ENCODE peak calls at places on chromosome 16, in four cellular contexts. One of them, this sample, is unnamed.
A peak's percentile ranks its signal among the peaks of the same experiment; 100 is the strongest.

GRCh38 chr16:16096161-16096857 is 127.0 kb downstream of the ABCC6 start:
- ATAC-seq in gastrocnemius medialis: no peak
- ATAC-seq in right lobe of liver: no peak
- ATAC-seq in upper lobe of left lung: peak; percentile 79
- ATAC-seq in this sample: peak; percentile 84

GRCh38 chr16:22001591-22001990 is 675 bp upstream of the PDZD9 start:
- ATAC-seq in gastrocnemius medialis: no peak
- ATAC-seq in right lobe of liver: no peak
- ATAC-seq in upper lobe of left lung: peak; percentile 66
- ATAC-seq in this sample: peak; percentile 15

GRCh38 chr16:12470311-12471229 is 333.1 kb downstream of the CPPED1 start:
- ATAC-seq in gastrocnemius medialis: no peak
- ATAC-seq in right lobe of liver: no peak
- ATAC-seq in upper lobe of left lung: no peak
- ATAC-seq in this sample: no peak

GRCh38 chr16:22092143-22092933 is at the start of gene VWA3A:
- ATAC-seq in gastrocnemius medialis: no peak
- ATAC-seq in right lobe of liver: no peak
- ATAC-seq in upper lobe of left lung: no peak
- ATAC-seq in this sample: no peak

GRCh38 chr16:31696968-31697743 is 169.5 kb downstream of the AHSP start:
- ATAC-seq in gastrocnemius medialis: no peak
- ATAC-seq in right lobe of liver: peak; percentile 71
- ATAC-seq in upper lobe of left lung: no peak
- ATAC-seq in this sample: no peak

GRCh38 chr16:30768583-30769181 is 6.6 kb downstream of the RNF40 start:
- ATAC-seq in gastrocnemius medialis: no peak
- ATAC-seq in right lobe of liver: no peak
- ATAC-seq in upper lobe of left lung: no peak
- ATAC-seq in this sample: no peak

GRCh38 chr16:83734136-83734535 is 73.6 kb upstream of the HSBP1 start:
- ATAC-seq in gastrocnemius medialis: no peak
- ATAC-seq in right lobe of liver: no peak
- ATAC-seq in upper lobe of left lung: no peak
- ATAC-seq in this sample: no peak

GRCh38 chr16:56732832-56733231 is 2.9 kb downstream of the NUP93 start:
- ATAC-seq in gastrocnemius medialis: no peak
- ATAC-seq in right lobe of liver: no peak
- ATAC-seq in upper lobe of left lung: no peak
- ATAC-seq in this sample: no peak

GRCh38 chr16:15033309-15033707 is 22.6 kb downstream of the NTAN1 start:
- ATAC-seq in gastrocnemius medialis: no peak
- ATAC-seq in right lobe of liver: peak; percentile 85
- ATAC-seq in upper lobe of left lung: no peak
- ATAC-seq in this sample: no peak

GRCh38 chr16:54121084-54121483 is 165.5 kb downstream of the IRX3 start:
- ATAC-seq in gastrocnemius medialis: no peak
- ATAC-seq in right lobe of liver: no peak
- ATAC-seq in upper lobe of left lung: no peak
- ATAC-seq in this sample: no peak

GRCh38 chr16:14251419-14251818 is 180.3 kb downstream of the MRTFB start:
- ATAC-seq in gastrocnemius medialis: no peak
- ATAC-seq in right lobe of liver: no peak
- ATAC-seq in upper lobe of left lung: no peak
- ATAC-seq in this sample: no peak

GRCh38 chr16:14529010-14529669 is 100.9 kb downstream of the PARN start:
- ATAC-seq in gastrocnemius medialis: peak; percentile 91
- ATAC-seq in right lobe of liver: peak; percentile 88
- ATAC-seq in upper lobe of left lung: peak; percentile 88
- ATAC-seq in this sample: peak; percentile 81

GRCh38 chr16:11556214-11556819 is 30.4 kb downstream of the LITAF start:
- ATAC-seq in gastrocnemius medialis: no peak
- ATAC-seq in right lobe of liver: no peak
- ATAC-seq in upper lobe of left lung: no peak
- ATAC-seq in this sample: no peak

GRCh38 chr16:53282975-53283946 is 151.0 kb upstream of the RBL2 start:
- ATAC-seq in gastrocnemius medialis: no peak
- ATAC-seq in right lobe of liver: peak; percentile 76
- ATAC-seq in upper lobe of left lung: peak; percentile 32
- ATAC-seq in this sample: no peak

GRCh38 chr16:56649820-56650219 is 1.9 kb upstream of the MT1B start:
- ATAC-seq in gastrocnemius medialis: no peak
- ATAC-seq in right lobe of liver: no peak
- ATAC-seq in upper lobe of left lung: no peak
- ATAC-seq in this sample: no peak

GRCh38 chr16:68901910-68902309 is 58.6 kb downstream of the TANGO6 start:
- ATAC-seq in gastrocnemius medialis: no peak
- ATAC-seq in right lobe of liver: no peak
- ATAC-seq in upper lobe of left lung: no peak
- ATAC-seq in this sample: peak; percentile 57

GRCh38 chr16:25038239-25038954 is 23.2 kb upstream of the ARHGAP17 start:
- ATAC-seq in gastrocnemius medialis: no peak
- ATAC-seq in right lobe of liver: no peak
- ATAC-seq in upper lobe of left lung: no peak
- ATAC-seq in this sample: no peak

GRCh38 chr16:77194295-77195231 is 3.6 kb downstream of the MON1B start:
- ATAC-seq in gastrocnemius medialis: no peak
- ATAC-seq in right lobe of liver: no peak
- ATAC-seq in upper lobe of left lung: no peak
- ATAC-seq in this sample: no peak

GRCh38 chr16:48613061-48613957 is 3.3 kb upstream of the N4BP1 start:
- ATAC-seq in gastrocnemius medialis: no peak
- ATAC-seq in right lobe of liver: no peak
- ATAC-seq in upper lobe of left lung: no peak
- ATAC-seq in this sample: no peak

GRCh38 chr16:48608871-48609452 is 1.0 kb downstream of the N4BP1 start:
- ATAC-seq in gastrocnemius medialis: no peak
- ATAC-seq in right lobe of liver: no peak
- ATAC-seq in upper lobe of left lung: peak; percentile 26
- ATAC-seq in this sample: no peak

GRCh38 chr16:48612621-48613020 is 2.6 kb upstream of the N4BP1 start:
- ATAC-seq in gastrocnemius medialis: no peak
- ATAC-seq in right lobe of liver: no peak
- ATAC-seq in upper lobe of left lung: no peak
- ATAC-seq in this sample: no peak

GRCh38 chr16:48609453-48610023 is 442 bp downstream of the N4BP1 start:
- ATAC-seq in gastrocnemius medialis: peak; percentile 64
- ATAC-seq in right lobe of liver: peak; percentile 62
- ATAC-seq in upper lobe of left lung: peak; percentile 80
- ATAC-seq in this sample: peak; percentile 84

GRCh38 chr16:48611329-48612137 is 1.6 kb upstream of the N4BP1 start:
- ATAC-seq in gastrocnemius medialis: no peak
- ATAC-seq in right lobe of liver: peak; percentile 34
- ATAC-seq in upper lobe of left lung: no peak
- ATAC-seq in this sample: no peak
- H3K4me3 ChIP-seq in gastrocnemius medialis: no peak overlapping the region
- H3K4me3 ChIP-seq in right lobe of liver: no peak overlapping the region
- H3K4me3 ChIP-seq in upper lobe of left lung: no peak overlapping the region
- H3K4me3 ChIP-seq in this sample: no peak overlapping the region

DNA sequence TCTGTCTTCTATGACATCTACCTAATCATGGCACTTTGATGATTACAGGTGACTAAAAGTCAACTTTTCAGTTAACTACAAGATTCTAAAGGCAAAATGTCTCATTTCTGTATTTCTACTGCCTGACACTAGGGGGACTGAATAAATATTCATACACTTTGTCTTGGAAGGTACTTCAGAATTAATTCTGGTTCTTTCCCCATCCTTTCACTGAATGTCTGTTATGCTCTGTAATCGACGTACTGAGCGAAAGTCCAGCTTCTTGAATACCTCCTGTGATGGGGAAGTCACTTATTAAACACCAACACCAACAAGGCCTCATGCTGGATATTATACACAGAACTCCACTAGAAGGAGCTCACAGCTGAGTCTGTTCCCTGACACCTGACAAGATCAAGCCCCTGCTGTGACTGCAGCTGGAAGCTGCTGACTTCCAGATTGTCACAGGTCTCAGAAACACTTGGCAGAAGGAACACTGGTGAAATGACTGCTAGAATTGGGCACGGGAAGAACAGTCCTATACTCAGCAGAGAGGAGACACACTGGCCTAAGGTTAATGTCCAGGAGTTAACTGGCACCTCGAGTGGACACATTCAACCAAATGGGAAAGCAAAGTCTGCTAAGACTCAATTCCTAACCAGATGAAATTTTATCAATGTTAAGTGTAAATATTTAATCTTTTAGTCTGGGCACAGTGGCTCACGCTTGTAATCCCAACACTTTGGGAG is 31.9 kb downstream of the CMC2 start:
- ATAC-seq in gastrocnemius medialis: no peak
- ATAC-seq in right lobe of liver: peak; percentile 93
- ATAC-seq in upper lobe of left lung: no peak
- ATAC-seq in this sample: no peak
- TF ChIP-seq CTCF in gastrocnemius medialis: no peak
- TF ChIP-seq CTCF in right lobe of liver: peak; percentile 33
- TF ChIP-seq CTCF in upper lobe of left lung: peak; percentile 10
- TF ChIP-seq CTCF in this sample: peak; percentile 36

GRCh38 chr16:59410451-59410850 is 676.3 kb upstream of the GOT2 start:
- ATAC-seq in gastrocnemius medialis: no peak
- ATAC-seq in right lobe of liver: no peak
- ATAC-seq in upper lobe of left lung: no peak
- ATAC-seq in this sample: no peak

GRCh38 chr16:59412275-59412841 is 678.2 kb upstream of the GOT2 start:
- ATAC-seq in gastrocnemius medialis: no peak
- ATAC-seq in right lobe of liver: no peak
- ATAC-seq in upper lobe of left lung: no peak
- ATAC-seq in this sample: no peak
- TF ChIP-seq POLR2A in gastrocnemius medialis: no peak
- TF ChIP-seq POLR2A in right lobe of liver: no peak
- TF ChIP-seq POLR2A in upper lobe of left lung: no peak
- TF ChIP-seq POLR2A in this sample: no peak

GRCh38 chr16:70427786-70428177 is 11.1 kb downstream of the ST3GAL2 start:
- ATAC-seq in gastrocnemius medialis: no peak
- ATAC-seq in right lobe of liver: no peak
- ATAC-seq in upper lobe of left lung: no peak
- ATAC-seq in this sample: no peak

GRCh38 chr16:70432304-70432799 is 6.5 kb downstream of the ST3GAL2 start:
- ATAC-seq in gastrocnemius medialis: no peak
- ATAC-seq in right lobe of liver: no peak
- ATAC-seq in upper lobe of left lung: no peak
- ATAC-seq in this sample: no peak

GRCh38 chr16:70430667-70431536 is 8.0 kb downstream of the ST3GAL2 start:
- ATAC-seq in gastrocnemius medialis: no peak
- ATAC-seq in right lobe of liver: no peak
- ATAC-seq in upper lobe of left lung: peak; percentile 29
- ATAC-seq in this sample: no peak

GRCh38 chr16:70429888-70430666 is 8.8 kb downstream of the ST3GAL2 start:
- ATAC-seq in gastrocnemius medialis: no peak
- ATAC-seq in right lobe of liver: no peak
- ATAC-seq in upper lobe of left lung: no peak
- ATAC-seq in this sample: no peak

DNA sequence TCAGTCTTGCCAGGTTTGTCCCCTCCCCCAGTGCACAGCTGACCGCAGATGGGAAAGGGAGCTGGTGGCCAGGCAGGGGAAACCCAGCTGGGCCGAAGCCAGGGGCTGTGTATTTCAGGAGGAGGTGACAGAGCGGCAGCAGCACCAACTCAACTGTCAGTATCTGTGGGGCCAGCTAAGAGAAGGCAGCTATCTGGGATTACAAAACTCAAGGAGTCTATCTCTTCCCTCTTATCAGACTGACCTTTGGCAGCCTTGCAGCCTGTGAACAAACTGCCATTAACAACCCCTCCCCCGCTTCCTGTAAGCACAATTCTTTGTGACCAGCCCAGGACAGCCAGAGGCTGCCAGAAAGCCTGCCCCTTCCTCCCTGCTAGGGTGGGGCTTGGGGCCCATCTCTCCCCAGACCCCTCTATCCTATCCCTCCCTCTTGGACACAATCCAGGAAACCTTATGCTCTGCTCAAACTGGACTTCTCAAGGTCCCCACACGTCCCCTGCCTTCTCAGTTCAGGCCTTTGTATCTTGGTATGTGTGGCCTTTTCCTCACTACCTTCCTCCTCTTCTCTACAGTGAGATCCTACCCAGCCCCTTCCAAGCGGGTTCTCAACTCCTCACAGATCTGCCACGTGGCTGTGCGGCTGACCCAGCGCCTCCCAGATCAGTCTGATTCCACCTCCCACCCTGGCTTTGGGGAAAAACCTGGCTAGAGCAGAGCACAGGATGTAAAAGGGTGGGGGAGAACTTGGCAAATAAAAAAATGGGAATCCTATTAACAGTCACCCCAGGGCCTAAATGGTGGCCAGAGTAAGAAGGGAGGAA is 10.5 kb downstream of the ST3GAL2 start:
- ATAC-seq in gastrocnemius medialis: peak; percentile 96
- ATAC-seq in right lobe of liver: peak; percentile 90
- ATAC-seq in upper lobe of left lung: peak; percentile 76
- ATAC-seq in this sample: peak; percentile 91
- H3K4me3 ChIP-seq in gastrocnemius medialis: no peak overlapping the region
- H3K4me3 ChIP-seq in right lobe of liver: no peak overlapping the region
- H3K4me3 ChIP-seq in upper lobe of left lung: no peak overlapping the region
- H3K4me3 ChIP-seq in this sample: no peak overlapping the region

DNA sequence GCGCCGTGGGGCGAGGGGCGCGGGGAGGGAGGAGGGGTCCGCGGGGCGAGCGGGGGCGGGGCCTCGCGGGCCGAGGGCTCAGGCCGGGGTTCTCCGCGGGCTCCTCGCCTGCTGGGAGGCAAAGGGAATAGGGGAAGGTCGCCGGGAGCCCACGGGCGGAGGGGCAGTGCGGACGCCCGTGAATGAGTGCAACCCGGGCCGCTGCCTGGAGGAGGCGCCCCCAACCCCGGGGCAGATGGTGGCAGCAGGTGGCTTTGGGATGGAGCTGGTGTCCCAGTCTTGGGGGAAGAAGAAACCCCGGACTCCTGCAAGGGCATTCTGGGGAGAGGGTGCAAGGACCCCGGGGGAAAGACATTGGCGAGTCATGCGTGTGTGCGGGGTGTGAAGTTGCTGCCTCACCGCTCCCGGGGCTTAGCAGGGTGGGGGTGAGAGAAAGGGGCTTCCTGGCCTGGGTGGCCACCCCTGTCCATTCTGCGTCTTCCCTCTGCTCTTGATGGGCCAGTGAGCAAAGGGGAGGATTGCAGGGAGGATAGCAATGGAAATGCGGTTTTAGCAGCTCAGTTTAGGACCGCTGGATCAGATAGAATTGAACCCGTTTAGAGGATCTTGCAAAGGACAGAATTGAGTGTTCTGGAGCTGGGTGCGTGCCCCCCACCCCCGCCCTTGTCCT is 508 bp downstream of the KIAA0513 start:
- ATAC-seq in gastrocnemius medialis: peak; percentile 18
- ATAC-seq in right lobe of liver: peak; percentile 18
- ATAC-seq in upper lobe of left lung: peak; percentile 39
- ATAC-seq in this sample: peak; percentile 7
- TF ChIP-seq CTCF in gastrocnemius medialis: peak; percentile 16
- TF ChIP-seq CTCF in right lobe of liver: no peak
- TF ChIP-seq CTCF in upper lobe of left lung: no peak
- TF ChIP-seq CTCF in this sample: peak; percentile 18

This sample was measured in gastroesophageal sphincter.